ENCODE peak calls at places on chromosomes 12 and 14, in five cellular contexts. K, I, T, S and F are unnamed samples.

GRCh38 chr12:83945871-83946270 is 966.7 kb downstream of the SLC6A15 start:
- DNase-seq in I (no peak), K (no peak), S (no peak), T (no peak), F (peak)

GRCh38 chr14:79584679-79585078 is 626.6 kb downstream of the DIO2 start:
- DNase-seq in K (no peak), S (no peak), I (no peak), T (no peak), F (peak)

GRCh38 chr12:15856097-15856982 is 25.8 kb upstream of the STRAP start:
- DNase-seq in K (peak), S (no peak), I (no peak), T (no peak), F (peak)

GRCh38 chr12:66960704-66961690 is 282.1 kb upstream of the GRIP1 start:
- DNase-seq in T (no peak), S (no peak), I (no peak), K (no peak), F (no peak)

GRCh38 chr12:96623818-96624217 is 134.4 kb downstream of the CFAP54 start:
- DNase-seq in K (no peak), T (no peak), S (no peak), I (no peak), F (no peak)

GRCh38 chr12:113899042-113899843 is 66.9 kb downstream of the RBM19 start:
- DNase-seq in S (no peak), K (no peak), T (no peak), I (no peak), F (no peak)

GRCh38 chr12:122096591-122097149 is 18.1 kb downstream of the MLXIP start:
- DNase-seq in S (peak), T (no peak), K (no peak), I (no peak), F (peak)

GRCh38 chr12:24948452-24948815 is 467 bp downstream of the BCAT1 start:
- DNase-seq in I (no peak), K (no peak), T (no peak), S (no peak), F (no peak)

GRCh38 chr12:96471368-96472040 is 17.9 kb upstream of the CFAP54 start:
- DNase-seq in S (no peak), K (no peak), T (no peak), I (no peak), F (peak)

GRCh38 chr14:64952598-64953309 is 10.2 kb upstream of the GPX2 start:
- DNase-seq in T (no peak), K (no peak), I (no peak), S (no peak), F (no peak)

GRCh38 chr12:122749569-122750332 is 2.9 kb upstream of the DENR start:
- DNase-seq in S (no peak), I (no peak), K (no peak), T (no peak), F (no peak)

GRCh38 chr12:100128509-100128908 is 14.2 kb downstream of the BLTP3B start:
- DNase-seq in I (no peak), S (no peak), T (no peak), K (no peak), F (peak)

GRCh38 chr12:8038659-8039114 is 6.2 kb downstream of the FOXJ2 start:
- DNase-seq in I (no peak), K (no peak), T (no peak), S (peak), F (peak)

GRCh38 chr12:70748809-70749208 is 111.6 kb upstream of the PTPRB start:
- DNase-seq in I (no peak), S (no peak), T (no peak), K (no peak), F (no peak)

GRCh38 chr14:88785911-88786310 is 6.8 kb downstream of the EML5 start:
- DNase-seq in I (no peak), T (no peak), K (no peak), S (no peak), F (no peak)

GRCh38 chr12:51639361-51639760 is 48.3 kb downstream of the SCN8A start:
- DNase-seq in K (no peak), T (no peak), S (no peak), I (no peak), F (no peak)

GRCh38 chr12:57964421-57964820 is 23.1 kb downstream of the ATP23 start:
- DNase-seq in K (no peak), I (no peak), T (no peak), S (no peak), F (no peak)

GRCh38 chr14:53963491-53964227 is 7.0 kb upstream of the BMP4 start:
- DNase-seq in I (peak), T (no peak), S (no peak), K (no peak), F (peak)

GRCh38 chr12:50765325-50765911 is 1.5 kb downstream of the ATF1 start:
- DNase-seq in K (peak), S (no peak), I (no peak), T (no peak), F (peak)

GRCh38 chr12:27297576-27297975 is 35.1 kb upstream of the BMAL2 start:
- DNase-seq in S (no peak), T (no peak), K (no peak), I (no peak), F (peak)

GRCh38 chr14:102508774-102509743 is 517 bp downstream of the ANKRD9 start:
- DNase-seq in T (no peak), I (no peak), K (peak), S (no peak), F (peak)

GRCh38 chr12:105382771-105383632 is 52.5 kb downstream of the C12orf75 start:
- DNase-seq in S (no peak), T (peak), I (no peak), K (peak), F (peak)

GRCh38 chr12:62379723-62380045 is 86.9 kb upstream of the MON2 start:
- DNase-seq in S (no peak), I (no peak), T (no peak), K (no peak), F (no peak)

GRCh38 chr12:71636704-71637115 is 26.9 kb downstream of the ZFC3H1 start:
- DNase-seq in T (peak), S (no peak), I (no peak), K (no peak), F (peak)